ENCODE peak calls at places on chromosomes 7 and 10, in five cellular contexts. G is HCT116, N is PC-9, Q is H1, H is neural progenitor cell. W is an unnamed sample.

GRCh38 chr10:125822878-125823662 is at the start of the genes BCCIP and UROS:
- DNase-seq in G (peak), N (peak), Q (peak), H (peak), W (peak)

GRCh38 chr7:155580367-155580766 is 34.0 kb upstream of the CNPY1 start:
- DNase-seq in G (no peak), N (no peak), Q (no peak), H (no peak), W (peak)

GRCh38 chr7:73742753-73743641 is 4.4 kb upstream of the ABHD11 start:
- DNase-seq in G (peak), N (peak), Q (peak), H (peak), W (no peak)

GRCh38 chr7:158381956-158382355 is 205.7 kb downstream of the PTPRN2 start:
- DNase-seq in G (no peak), N (no peak), Q (no peak), H (no peak), W (no peak)

GRCh38 chr10:127118024-127118423 is 78.4 kb downstream of the INSYN2A start:
- DNase-seq in G (no peak), N (no peak), Q (no peak), H (no peak), W (no peak)

GRCh38 chr10:121594623-121595320 is 3.5 kb downstream of the FGFR2 start:
- DNase-seq in G (no peak), N (no peak), Q (no peak), H (no peak), W (no peak)

GRCh38 chr10:58854811-58855210 is 321.6 kb upstream of the PHYHIPL start:
- DNase-seq in G (no peak), N (no peak), Q (no peak), H (no peak), W (no peak)

GRCh38 chr10:28295346-28295745 is 7.5 kb downstream of the MPP7 start:
- DNase-seq in G (no peak), N (no peak), Q (no peak), H (no peak), W (no peak)

GRCh38 chr7:129163875-129164544 is 19.5 kb downstream of the TSPAN33 start:
- DNase-seq in G (peak), N (no peak), Q (no peak), H (peak), W (peak)

GRCh38 chr7:87833130-87833529 is 43.0 kb downstream of the SLC25A40 start:
- DNase-seq in G (no peak), N (no peak), Q (no peak), H (no peak), W (no peak)

GRCh38 chr7:4797858-4798705 is 22.7 kb downstream of the AP5Z1 start:
- DNase-seq in G (peak), N (no peak), Q (peak), H (peak), W (no peak)

GRCh38 chr7:471866-472639 is 47.6 kb downstream of the PDGFA start:
- DNase-seq in G (no peak), N (no peak), Q (peak), H (no peak), W (peak)

GRCh38 chr10:78956391-78956790 is 112.4 kb upstream of the ZMIZ1 start:
- DNase-seq in G (no peak), N (no peak), Q (no peak), H (no peak), W (no peak)

GRCh38 chr10:12393831-12394230 is 44.5 kb downstream of the CAMK1D start:
- DNase-seq in G (no peak), N (no peak), Q (no peak), H (no peak), W (no peak)
- TF ChIP-seq CTCF in G (no peak), N (no peak), Q (no peak), H (no peak), W (no peak)

DNA sequence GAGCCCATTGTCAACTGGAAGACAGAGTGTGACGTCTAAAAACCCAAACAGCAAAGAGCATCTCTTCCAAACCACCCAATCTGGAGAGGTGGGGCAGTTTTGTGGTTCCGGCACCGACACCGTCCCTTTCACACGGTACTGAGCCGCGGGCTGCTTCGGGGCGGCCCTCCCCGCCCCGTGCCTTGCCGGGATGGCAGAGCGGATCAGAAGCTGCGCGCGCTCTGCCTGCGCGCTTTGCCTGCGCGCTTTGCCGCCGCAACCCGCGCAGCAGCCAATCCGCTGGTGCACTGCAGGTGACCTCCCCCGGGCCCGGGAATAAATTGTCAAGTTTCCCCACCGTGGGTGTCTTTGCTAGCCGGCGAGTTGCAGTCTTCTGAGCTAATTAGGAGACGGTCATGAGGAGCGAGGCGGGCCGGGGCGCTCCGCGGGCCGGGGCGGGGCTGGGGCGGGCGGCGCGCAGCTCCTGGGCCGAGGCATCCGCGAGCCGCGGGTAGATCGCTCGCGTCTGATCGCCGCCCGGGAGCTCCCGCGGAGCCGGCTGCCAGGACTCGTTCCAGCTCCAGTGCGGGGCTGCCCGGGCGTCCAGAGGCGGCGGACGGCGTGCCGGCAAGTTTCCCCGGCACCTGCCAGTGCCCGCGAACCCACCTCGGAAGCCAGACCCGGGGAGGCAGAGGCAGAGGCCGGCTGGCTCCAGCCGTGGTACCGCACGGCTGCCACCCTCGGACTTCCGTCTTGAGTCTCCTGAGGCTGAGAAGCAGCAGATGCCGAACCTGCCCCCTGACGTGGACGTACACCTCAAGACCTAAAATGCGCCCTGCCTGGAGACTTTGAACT is 536.0 kb upstream of the GALNT17 start:
- DNase-seq in G (no peak), N (no peak), Q (peak), H (peak), W (peak)
- TF ChIP-seq EZH2 in G (no peak), N (no peak), Q (peak), H (peak), W (no peak)

DNA sequence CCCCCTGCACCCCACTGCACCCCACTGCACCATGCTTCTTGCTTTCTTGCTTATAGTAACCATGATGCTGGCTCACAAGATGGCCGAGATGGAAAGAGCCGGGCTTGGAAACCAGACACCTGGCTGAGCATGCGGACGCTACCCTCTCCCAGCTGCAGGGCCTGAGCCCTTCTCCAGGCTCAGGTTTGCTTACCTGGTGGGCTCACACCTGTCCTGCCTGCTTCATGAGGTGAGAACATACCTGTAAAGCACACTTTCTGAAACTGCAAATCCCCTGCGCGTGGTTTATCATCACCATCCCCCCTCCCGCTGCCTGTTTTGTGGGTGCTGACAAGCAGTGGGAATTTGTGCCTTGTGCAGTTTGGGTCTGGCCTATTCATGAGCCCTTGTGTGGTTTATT is 302.7 kb downstream of the GLRX3 start:
- DNase-seq in G (no peak), N (no peak), Q (peak), H (no peak), W (no peak)
- TF ChIP-seq CTCF in G (no peak), N (no peak), Q (no peak), H (no peak), W (no peak)

DNA sequence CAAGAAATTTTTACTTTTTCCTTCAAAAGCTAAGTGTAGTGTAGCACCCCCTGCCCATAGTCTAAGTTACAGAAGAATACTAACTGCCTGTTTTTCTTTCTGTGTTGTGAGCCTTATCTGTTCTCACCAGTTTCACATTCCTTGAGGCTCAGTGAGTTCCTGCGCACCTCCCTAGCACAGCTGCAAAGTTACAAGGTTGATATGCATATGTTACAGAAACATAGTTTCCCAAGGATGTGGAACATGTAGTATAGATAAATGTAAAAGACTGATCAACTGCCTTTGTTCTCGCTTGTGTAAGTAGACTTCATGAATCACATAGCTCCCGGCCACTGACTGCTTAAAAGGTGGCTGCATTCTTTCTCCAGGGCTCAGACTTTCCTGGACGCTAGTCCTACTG is 6.7 kb upstream of the ZNF33B start:
- DNase-seq in G (no peak), N (peak), Q (no peak), H (no peak), W (no peak)
- TF ChIP-seq EZH2 in G (no peak), N (no peak), Q (no peak), H (no peak), W (no peak)

GRCh38 chr7:2821161-2821841 is 22.8 kb downstream of the GNA12 start:
- DNase-seq in G (no peak), N (peak), Q (no peak), H (peak), W (peak)
- TF ChIP-seq CTCF in G (no peak), N (peak), Q (peak), H (peak), W (peak)

GRCh38 chr7:41956712-41957111 is 253.8 kb upstream of the INHBA start:
- DNase-seq in G (no peak), N (no peak), Q (no peak), H (peak), W (no peak)
- TF ChIP-seq EZH2 in G (no peak), N (no peak), Q (no peak), H (no peak), W (no peak)

DNA sequence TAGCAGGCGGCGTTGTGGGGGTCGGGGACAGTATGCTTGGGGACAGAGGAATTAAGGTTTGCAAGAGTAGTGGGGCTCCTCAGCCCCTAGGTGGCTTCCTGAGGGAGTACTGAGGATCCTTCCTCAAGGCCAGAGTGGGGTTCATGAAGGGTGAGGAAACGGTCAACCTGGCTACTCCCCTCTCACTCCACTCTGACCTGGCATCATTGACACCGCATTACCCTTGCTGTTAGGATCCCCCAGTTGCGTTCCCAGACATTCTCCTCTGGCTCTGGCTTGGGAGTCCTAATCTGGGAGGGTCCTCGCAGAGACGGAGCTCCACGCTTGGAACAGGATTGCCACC is 496 bp downstream of the EPHB6 start:
- DNase-seq in G (no peak), N (peak), Q (no peak), H (peak), W (no peak)
- TF ChIP-seq CTCF in G (no peak), N (peak), Q (no peak), H (peak), W (peak)

GRCh38 chr10:113663908-113664307 is at the start of gene NRAP:
- DNase-seq in G (no peak), N (no peak), Q (no peak), H (no peak), W (no peak)
- TF ChIP-seq EZH2 in G (no peak), N (no peak), Q (no peak), H (no peak), W (no peak)

W was measured in mammary epithelial cell.